ENCODE peak calls at places on chromosomes 3 and 15, in ten cellular contexts. J is DND-41, X is IMR-90, D is psoas muscle, P is pancreas, S is H1, R is tibial artery, O is tibial nerve, G is neural progenitor cell, H is AG04450. E is an unnamed sample.
A peak's percentile ranks its signal among the peaks of the same experiment; 100 is the strongest.

GRCh38 chr3:41251593-41251992 is 52.3 kb downstream of the CTNNB1 start:
- DNase-seq in J (no peak), X (no peak), D (no peak), P (no peak), S (no peak), R (no peak), O (no peak), G (no peak), H (no peak), E (no peak)

GRCh38 chr3:30535515-30535914 is 70.9 kb upstream of the TGFBR2 start:
- DNase-seq in J (no peak), X (no peak), D (no peak), P (no peak), S (no peak), R (no peak), O (no peak), G (no peak), H (no peak), E (no peak)

GRCh38 chr3:128931046-128931445 is 51.6 kb downstream of the ACAD9 start:
- DNase-seq in J (no peak), X (no peak), D (no peak), P (no peak), S (no peak), R (no peak), O (no peak), G (no peak), H (no peak), E (no peak)

GRCh38 chr15:99163271-99164062 is 58.6 kb downstream of the SYNM start:
- DNase-seq in J (no peak), X (peak; percentile 51), D (no peak), P (no peak), S (no peak), R (no peak), O (no peak), G (no peak), H (no peak), E (no peak)

GRCh38 chr3:137075020-137075419 is 117.2 kb downstream of the IL20RB start:
- DNase-seq in J (no peak), X (no peak), D (no peak), P (no peak), S (no peak), R (no peak), O (no peak), G (no peak), H (no peak), E (no peak)

GRCh38 chr3:133294253-133294652 is 105.6 kb upstream of the BFSP2 start:
- DNase-seq in J (no peak), X (peak; percentile 57), D (no peak), P (no peak), S (no peak), R (no peak), O (no peak), G (no peak), H (no peak), E (no peak)

GRCh38 chr15:92819312-92820232 is 80.6 kb upstream of the CHD2 start:
- DNase-seq in J (no peak), X (no peak), D (no peak), P (no peak), S (no peak), R (no peak), O (no peak), G (no peak), H (no peak), E (no peak)

GRCh38 chr15:37880009-37880834 is 54.2 kb upstream of the TMCO5A start:
- DNase-seq in J (peak; percentile 4), X (peak; percentile 75), D (no peak), P (no peak), S (no peak), R (no peak), O (no peak), G (peak; percentile 68), H (peak; percentile 41), E (no peak)

GRCh38 chr3:35042210-35042960 is 596.9 kb upstream of the ARPP21 start:
- DNase-seq in J (no peak), X (no peak), D (no peak), P (no peak), S (no peak), R (no peak), O (no peak), G (no peak), H (no peak), E (no peak)

GRCh38 chr3:35045106-35045505 is 594.2 kb upstream of the ARPP21 start:
- DNase-seq in J (no peak), X (no peak), D (no peak), P (no peak), S (no peak), R (no peak), O (no peak), G (no peak), H (no peak), E (no peak)

GRCh38 chr3:35044185-35044584 is 595.1 kb upstream of the ARPP21 start:
- DNase-seq in J (peak; percentile 69), X (no peak), D (no peak), P (no peak), S (no peak), R (no peak), O (no peak), G (no peak), H (no peak), E (no peak)

DNA sequence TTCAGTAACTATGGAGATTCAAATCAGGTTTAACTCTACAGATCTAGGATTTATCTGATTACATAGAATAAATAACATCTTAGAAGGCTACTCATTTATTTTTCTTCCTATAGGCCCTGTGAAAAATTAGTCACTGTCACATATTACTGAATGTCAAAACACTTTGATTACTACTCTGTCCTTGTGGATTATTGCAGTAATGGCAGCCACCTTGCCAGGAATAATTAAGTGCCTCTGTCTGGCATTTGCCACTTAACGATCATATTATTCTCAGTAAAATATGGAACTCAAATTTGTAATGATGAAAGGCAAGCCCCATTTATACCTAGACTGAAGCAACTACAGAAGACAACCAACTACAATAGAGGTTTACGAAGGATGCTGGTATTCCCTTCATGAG is 596.3 kb upstream of the ARPP21 start:
- DNase-seq in J (no peak), X (no peak), D (no peak), P (no peak), S (no peak), R (no peak), O (no peak), G (no peak), H (no peak), E (no peak)
- H3K9me3 ChIP-seq in J (no peaks in the 10 kb centered on the region), X (peaks cover 10% of the 10 kb centered on the region), D (no peaks in the 10 kb centered on the region), P (no peaks in the 10 kb centered on the region), S (no peaks in the 10 kb centered on the region), R (no peaks in the 10 kb centered on the region), O (no peaks in the 10 kb centered on the region), G (no peaks in the 10 kb centered on the region), H (peaks cover 7% of the 10 kb centered on the region), E (no peaks in the 10 kb centered on the region)

DNA sequence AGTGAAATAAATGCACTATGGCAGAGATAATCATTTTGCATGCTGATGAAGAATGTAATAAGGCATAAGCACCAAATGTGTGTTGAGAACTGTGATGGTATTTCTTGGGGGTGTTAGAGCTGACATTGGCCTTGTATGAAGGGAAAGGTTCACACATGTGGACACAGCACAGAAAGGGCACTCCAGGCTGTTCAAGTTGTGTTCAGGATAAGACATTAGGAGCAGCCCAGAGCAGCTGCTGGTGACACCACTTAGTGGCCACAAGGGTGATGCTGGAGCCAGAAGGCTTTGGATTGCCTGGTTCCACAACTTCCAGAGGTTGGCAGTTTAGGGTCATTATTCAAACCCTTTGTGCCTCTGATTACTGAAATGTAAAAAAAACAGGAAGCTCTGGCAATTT is 155.4 kb downstream of the GOLGA6L6 start:
- DNase-seq in J (no peak), X (no peak), D (no peak), P (no peak), S (no peak), R (no peak), O (no peak), G (no peak), H (no peak), E (no peak)
- H3K9me3 ChIP-seq in J (no peaks in the 10 kb centered on the region), X (peaks cover 15% of the 10 kb centered on the region), D (no peaks in the 10 kb centered on the region), P (no peaks in the 10 kb centered on the region), S (peaks cover 27% of the 10 kb centered on the region), R (no peaks in the 10 kb centered on the region), O (no peaks in the 10 kb centered on the region), G (peaks cover 80% of the 10 kb centered on the region), H (peaks cover 13% of the 10 kb centered on the region), E (peaks cover 25% of the 10 kb centered on the region)

GRCh38 chr15:56236197-56236596 is 7.5 kb downstream of the RFX7 start:
- DNase-seq in J (no peak), X (peak; percentile 44), D (no peak), P (no peak), S (no peak), R (no peak), O (no peak), G (no peak), H (no peak), E (no peak)

GRCh38 chr15:56233549-56233948 is 10.1 kb downstream of the RFX7 start:
- DNase-seq in J (no peak), X (no peak), D (no peak), P (no peak), S (no peak), R (no peak), O (no peak), G (no peak), H (no peak), E (no peak)

GRCh38 chr15:56232058-56232457 is 11.6 kb downstream of the RFX7 start:
- DNase-seq in J (peak; percentile 22), X (no peak), D (no peak), P (no peak), S (no peak), R (no peak), O (no peak), G (no peak), H (no peak), E (peak; percentile 19)

GRCh38 chr15:56240390-56240789 is 3.3 kb downstream of the RFX7 start:
- DNase-seq in J (no peak), X (no peak), D (no peak), P (no peak), S (no peak), R (no peak), O (no peak), G (no peak), H (no peak), E (no peak)

GRCh38 chr15:56234804-56235203 is 8.9 kb downstream of the RFX7 start:
- DNase-seq in J (no peak), X (no peak), D (no peak), P (no peak), S (no peak), R (no peak), O (no peak), G (no peak), H (no peak), E (no peak)
- H3K9me3 ChIP-seq in J (peaks cover 54% of the 10 kb centered on the region), X (peaks cover 14% of the 10 kb centered on the region), D (peaks cover 15% of the 10 kb centered on the region), P (no peaks in the 10 kb centered on the region), S (peaks cover 31% of the 10 kb centered on the region), R (no peaks in the 10 kb centered on the region), O (no peaks in the 10 kb centered on the region), G (peaks cover 36% of the 10 kb centered on the region), H (peaks cover 10% of the 10 kb centered on the region), E (peaks cover 6% of the 10 kb centered on the region)

DNA sequence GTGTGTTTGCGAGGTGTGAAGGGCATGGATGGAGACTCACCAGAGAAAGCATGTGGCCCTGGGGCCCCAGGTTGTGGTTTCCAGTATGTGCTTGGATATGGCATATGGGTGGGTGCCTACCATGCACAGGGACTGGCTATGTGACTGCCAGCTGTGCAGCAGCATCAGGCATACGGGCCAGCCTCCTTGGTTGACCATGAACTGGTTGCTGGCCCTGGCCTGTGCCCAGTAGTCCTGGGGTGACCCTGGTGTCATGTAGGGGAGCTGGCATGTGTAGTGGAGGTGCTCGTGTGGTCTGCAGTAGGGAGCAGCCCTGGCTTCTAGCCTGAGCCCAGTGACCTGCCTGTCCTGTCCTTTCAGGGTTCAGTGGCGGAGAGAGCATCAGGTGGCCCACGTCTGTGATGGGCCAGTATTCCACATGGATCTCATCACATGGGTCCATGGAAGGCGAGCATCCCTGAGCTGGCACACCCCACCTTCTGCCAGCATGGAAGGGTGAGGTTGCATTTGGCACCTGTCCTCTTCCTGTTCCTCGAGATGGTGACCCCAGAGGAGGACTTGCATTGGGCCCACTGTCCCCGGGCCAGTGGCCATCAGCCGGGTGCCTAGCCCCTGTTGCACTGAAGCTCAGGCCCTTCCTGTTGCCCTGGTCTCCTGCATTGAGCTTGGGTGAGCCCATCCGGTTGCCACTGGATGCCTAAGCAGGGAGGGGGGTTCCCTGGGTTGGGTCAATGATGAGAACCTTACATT is 229.0 kb downstream of the SNRPN start:
- DNase-seq in J (no peak), X (no peak), D (peak; percentile 1), P (peak; percentile 44), S (no peak), R (peak; percentile 15), O (no peak), G (no peak), H (no peak), E (peak; percentile 42)
- H3K9me3 ChIP-seq in J (peaks cover 45% of the 10 kb centered on the region), X (peaks cover 85% of the 10 kb centered on the region), D (peaks cover 2% of the 10 kb centered on the region), P (no peaks in the 10 kb centered on the region), S (peaks cover 70% of the 10 kb centered on the region), R (no peaks in the 10 kb centered on the region), O (no peaks in the 10 kb centered on the region), G (no peaks in the 10 kb centered on the region), H (peaks cover 94% of the 10 kb centered on the region), E (peaks cover 11% of the 10 kb centered on the region)